ENCODE peak calls at places on chromosomes 2 and 18, in five cellular contexts. One of them, this sample, is unnamed.

GRCh38 chr2:112198780-112199179 is 56.1 kb downstream of the ZC3H8 start:
- DNase-seq in breast epithelium: no peak
- DNase-seq in spleen: no peak
- DNase-seq in IMR-90: no peak
- DNase-seq in esophagus muscularis mucosa: peak; percentile 29
- DNase-seq in this sample: no peak

GRCh38 chr18:49021433-49022129 is 70.8 kb upstream of the SMAD7 start:
- DNase-seq in breast epithelium: peak; percentile 45
- DNase-seq in spleen: peak; percentile 83
- DNase-seq in IMR-90: peak; percentile 33
- DNase-seq in esophagus muscularis mucosa: no peak
- DNase-seq in this sample: no peak

GRCh38 chr2:54906711-54907110 is 143.5 kb downstream of the RTN4 start:
- DNase-seq in breast epithelium: no peak
- DNase-seq in spleen: no peak
- DNase-seq in IMR-90: no peak
- DNase-seq in esophagus muscularis mucosa: peak; percentile 62
- DNase-seq in this sample: no peak

GRCh38 chr2:187912956-187913355 is 358.7 kb upstream of the TFPI start:
- DNase-seq in breast epithelium: no peak
- DNase-seq in spleen: no peak
- DNase-seq in IMR-90: no peak
- DNase-seq in esophagus muscularis mucosa: no peak
- DNase-seq in this sample: no peak

GRCh38 chr2:181891966-181892794 is 650 bp downstream of the ITPRID2 start:
- DNase-seq in breast epithelium: peak; percentile 46
- DNase-seq in spleen: peak; percentile 96
- DNase-seq in IMR-90: peak; percentile 55
- DNase-seq in esophagus muscularis mucosa: no peak
- DNase-seq in this sample: peak; percentile 24

GRCh38 chr2:212005077-212005671 is 533.4 kb downstream of the ERBB4 start:
- DNase-seq in breast epithelium: no peak
- DNase-seq in spleen: no peak
- DNase-seq in IMR-90: peak; percentile 33
- DNase-seq in esophagus muscularis mucosa: no peak
- DNase-seq in this sample: no peak

GRCh38 chr18:69889009-69889408 is 58.7 kb downstream of the CD226 start:
- DNase-seq in breast epithelium: no peak
- DNase-seq in spleen: no peak
- DNase-seq in IMR-90: no peak
- DNase-seq in esophagus muscularis mucosa: no peak
- DNase-seq in this sample: no peak

GRCh38 chr2:3280683-3281520 is 96.7 kb downstream of the EIPR1 start:
- DNase-seq in breast epithelium: no peak
- DNase-seq in spleen: peak; percentile 51
- DNase-seq in IMR-90: no peak
- DNase-seq in esophagus muscularis mucosa: no peak
- DNase-seq in this sample: no peak

GRCh38 chr2:140504596-140504995 is 1626.2 kb downstream of the LRP1B start:
- DNase-seq in breast epithelium: no peak
- DNase-seq in spleen: no peak
- DNase-seq in IMR-90: no peak
- DNase-seq in esophagus muscularis mucosa: no peak
- DNase-seq in this sample: no peak

GRCh38 chr2:62441421-62441820 is 64.6 kb downstream of the TMEM17 start:
- DNase-seq in breast epithelium: no peak
- DNase-seq in spleen: no peak
- DNase-seq in IMR-90: no peak
- DNase-seq in esophagus muscularis mucosa: no peak
- DNase-seq in this sample: no peak

GRCh38 chr2:119701352-119701751 is 22.4 kb downstream of the TMEM177 start:
- DNase-seq in breast epithelium: no peak
- DNase-seq in spleen: no peak
- DNase-seq in IMR-90: no peak
- DNase-seq in esophagus muscularis mucosa: no peak
- DNase-seq in this sample: no peak

GRCh38 chr2:69237070-69237670 is 149.9 kb downstream of the GFPT1 start:
- DNase-seq in breast epithelium: no peak
- DNase-seq in spleen: no peak
- DNase-seq in IMR-90: no peak
- DNase-seq in esophagus muscularis mucosa: no peak
- DNase-seq in this sample: no peak

GRCh38 chr2:108623616-108624015 is 89.3 kb downstream of the LIMS1 start:
- DNase-seq in breast epithelium: no peak
- DNase-seq in spleen: no peak
- DNase-seq in IMR-90: peak; percentile 61
- DNase-seq in esophagus muscularis mucosa: no peak
- DNase-seq in this sample: no peak

GRCh38 chr18:37161491-37161890 is 332.6 kb downstream of the KIAA1328 start:
- DNase-seq in breast epithelium: no peak
- DNase-seq in spleen: no peak
- DNase-seq in IMR-90: no peak
- DNase-seq in esophagus muscularis mucosa: no peak
- DNase-seq in this sample: no peak

GRCh38 chr2:98471402-98472131 is 26.9 kb downstream of the INPP4A start:
- DNase-seq in breast epithelium: no peak
- DNase-seq in spleen: no peak
- DNase-seq in IMR-90: no peak
- DNase-seq in esophagus muscularis mucosa: no peak
- DNase-seq in this sample: no peak

GRCh38 chr2:40451926-40452605 is at the start of gene SLC8A1:
- DNase-seq in breast epithelium: no peak
- DNase-seq in spleen: peak; percentile 85
- DNase-seq in IMR-90: peak; percentile 49
- DNase-seq in esophagus muscularis mucosa: no peak
- DNase-seq in this sample: no peak

GRCh38 chr2:229137623-229138022 is 133.5 kb downstream of the PID1 start:
- DNase-seq in breast epithelium: no peak
- DNase-seq in spleen: no peak
- DNase-seq in IMR-90: no peak
- DNase-seq in esophagus muscularis mucosa: no peak
- DNase-seq in this sample: no peak

GRCh38 chr2:72004976-72005375 is 142.7 kb downstream of the CYP26B1 start:
- DNase-seq in breast epithelium: no peak
- DNase-seq in spleen: no peak
- DNase-seq in IMR-90: no peak
- DNase-seq in esophagus muscularis mucosa: peak; percentile 66
- DNase-seq in this sample: no peak

GRCh38 chr2:224909885-224910517 is 132.3 kb downstream of the DOCK10 start:
- DNase-seq in breast epithelium: peak; percentile 90
- DNase-seq in spleen: no peak
- DNase-seq in IMR-90: peak; percentile 73
- DNase-seq in esophagus muscularis mucosa: no peak
- DNase-seq in this sample: peak; percentile 62

DNA sequence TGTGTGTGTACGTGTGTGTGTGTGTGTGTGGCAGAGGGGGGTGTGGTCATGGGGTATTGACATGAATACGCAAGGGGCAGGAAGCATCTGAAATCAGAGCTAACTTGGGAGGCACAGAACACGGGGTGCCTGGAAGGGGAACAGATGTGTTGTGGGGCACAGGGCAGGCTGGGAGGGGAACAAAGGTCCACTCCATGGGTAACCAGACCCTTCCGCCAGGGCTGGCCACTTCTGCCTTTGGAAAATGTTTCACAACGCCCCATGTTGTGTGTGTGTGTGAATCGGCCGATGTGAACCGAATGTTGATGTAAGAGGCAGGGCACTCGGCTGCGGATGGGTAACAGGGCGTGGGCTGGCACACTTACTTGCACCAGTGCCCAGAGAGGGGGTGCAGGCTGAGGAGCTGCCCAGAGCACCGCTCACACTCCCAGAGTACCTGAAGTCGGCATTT is at the start of gene SLC11A1:
- DNase-seq in breast epithelium: no peak
- DNase-seq in spleen: peak; percentile 93
- DNase-seq in IMR-90: no peak
- DNase-seq in esophagus muscularis mucosa: no peak
- DNase-seq in this sample: no peak
- TF ChIP-seq POLR2A in breast epithelium: no peak
- TF ChIP-seq POLR2A in spleen: no peak
- TF ChIP-seq POLR2A in IMR-90: no peak
- TF ChIP-seq POLR2A in esophagus muscularis mucosa: peak; percentile 8
- TF ChIP-seq POLR2A in this sample: peak; percentile 26

GRCh38 chr2:1494257-1494656 is 81.0 kb downstream of the TPO start:
- DNase-seq in breast epithelium: no peak
- DNase-seq in spleen: peak; percentile 66
- DNase-seq in IMR-90: no peak
- DNase-seq in esophagus muscularis mucosa: no peak
- DNase-seq in this sample: no peak
- TF ChIP-seq POLR2A in breast epithelium: no peak
- TF ChIP-seq POLR2A in spleen: no peak
- TF ChIP-seq POLR2A in IMR-90: no peak
- TF ChIP-seq POLR2A in esophagus muscularis mucosa: no peak
- TF ChIP-seq POLR2A in this sample: no peak

GRCh38 chr18:79897940-79898625 is 53.4 kb downstream of the SLC66A2 start:
- DNase-seq in breast epithelium: no peak
- DNase-seq in spleen: peak; percentile 47
- DNase-seq in IMR-90: no peak
- DNase-seq in esophagus muscularis mucosa: no peak
- DNase-seq in this sample: no peak
- TF ChIP-seq POLR2A in breast epithelium: no peak
- TF ChIP-seq POLR2A in spleen: no peak
- TF ChIP-seq POLR2A in IMR-90: no peak
- TF ChIP-seq POLR2A in esophagus muscularis mucosa: no peak
- TF ChIP-seq POLR2A in this sample: no peak

GRCh38 chr2:25274868-25275574 is 66.7 kb downstream of the DNMT3A start:
- DNase-seq in breast epithelium: no peak
- DNase-seq in spleen: no peak
- DNase-seq in IMR-90: peak; percentile 52
- DNase-seq in esophagus muscularis mucosa: no peak
- DNase-seq in this sample: no peak

GRCh38 chr2:25273985-25274550 is 67.7 kb downstream of the DNMT3A start:
- DNase-seq in breast epithelium: no peak
- DNase-seq in spleen: no peak
- DNase-seq in IMR-90: no peak
- DNase-seq in esophagus muscularis mucosa: no peak
- DNase-seq in this sample: no peak

GRCh38 chr2:25279091-25279651 is 62.6 kb downstream of the DNMT3A start:
- DNase-seq in breast epithelium: peak; percentile 85
- DNase-seq in spleen: peak; percentile 91
- DNase-seq in IMR-90: no peak
- DNase-seq in esophagus muscularis mucosa: peak; percentile 96
- DNase-seq in this sample: peak; percentile 61

GRCh38 chr2:25275575-25275965 is 66.2 kb downstream of the DNMT3A start:
- DNase-seq in breast epithelium: no peak
- DNase-seq in spleen: no peak
- DNase-seq in IMR-90: no peak
- DNase-seq in esophagus muscularis mucosa: no peak
- DNase-seq in this sample: no peak

DNA sequence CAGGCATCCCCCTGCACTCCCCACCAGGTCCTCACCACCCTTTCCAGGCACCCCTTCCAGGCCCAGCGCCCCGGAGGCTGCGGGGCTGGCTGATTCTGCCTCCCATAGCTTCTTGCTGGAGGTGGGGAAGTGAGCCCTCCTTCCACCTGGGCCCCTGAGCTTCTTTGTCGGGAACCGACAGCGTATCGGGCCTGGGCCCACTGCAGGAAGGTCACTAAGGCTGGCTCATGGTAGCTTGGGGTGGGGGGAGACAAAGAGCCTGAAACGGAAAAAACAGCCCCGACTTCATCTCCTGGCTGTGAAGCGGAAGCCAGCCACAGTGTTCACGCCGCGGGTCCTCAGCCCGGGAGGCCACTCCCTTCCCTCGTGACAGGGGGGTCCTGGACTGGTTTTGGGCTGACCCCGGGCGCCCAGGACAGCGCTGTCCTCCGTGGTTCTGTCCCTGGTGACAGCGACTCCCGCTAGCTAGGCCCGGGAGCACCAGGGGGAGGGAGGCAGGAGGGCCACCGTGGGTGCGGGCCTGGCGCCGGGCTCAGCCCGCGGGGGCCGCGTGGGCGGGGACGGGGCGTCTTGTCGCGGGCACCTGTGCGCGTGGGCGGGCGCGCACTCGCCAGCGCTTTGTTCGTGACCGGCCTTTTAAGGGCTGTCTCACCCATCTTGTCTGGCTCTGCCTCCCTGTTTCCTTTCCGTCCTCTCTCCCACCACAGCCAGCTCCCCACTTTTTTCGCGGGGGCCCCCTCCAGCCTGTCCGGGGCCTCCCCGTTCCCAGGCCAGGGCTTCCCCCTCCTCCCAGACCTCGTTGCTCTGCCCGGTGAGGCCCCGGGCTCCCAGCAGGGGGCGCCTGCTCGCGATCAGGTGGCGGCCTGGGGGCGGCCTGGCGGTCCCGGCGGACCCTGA is 64.9 kb downstream of the DNMT3A start:
- DNase-seq in breast epithelium: peak; percentile 61
- DNase-seq in spleen: peak; percentile 94
- DNase-seq in IMR-90: no peak
- DNase-seq in esophagus muscularis mucosa: no peak
- DNase-seq in this sample: peak; percentile 43
- TF ChIP-seq POLR2A in breast epithelium: no peak
- TF ChIP-seq POLR2A in spleen: no peak
- TF ChIP-seq POLR2A in IMR-90: no peak
- TF ChIP-seq POLR2A in esophagus muscularis mucosa: no peak
- TF ChIP-seq POLR2A in this sample: no peak

GRCh38 chr2:219177594-219178376 is at the start of gene RETREG2:
- DNase-seq in breast epithelium: peak; percentile 75
- DNase-seq in spleen: peak; percentile 95
- DNase-seq in IMR-90: peak; percentile 89
- DNase-seq in esophagus muscularis mucosa: peak; percentile 99
- DNase-seq in this sample: peak; percentile 68
- TF ChIP-seq POLR2A in breast epithelium: peak; percentile 98
- TF ChIP-seq POLR2A in spleen: peak; percentile 97
- TF ChIP-seq POLR2A in IMR-90: peak; percentile 89
- TF ChIP-seq POLR2A in esophagus muscularis mucosa: peak; percentile 98
- TF ChIP-seq POLR2A in this sample: peak; percentile 99

DNA sequence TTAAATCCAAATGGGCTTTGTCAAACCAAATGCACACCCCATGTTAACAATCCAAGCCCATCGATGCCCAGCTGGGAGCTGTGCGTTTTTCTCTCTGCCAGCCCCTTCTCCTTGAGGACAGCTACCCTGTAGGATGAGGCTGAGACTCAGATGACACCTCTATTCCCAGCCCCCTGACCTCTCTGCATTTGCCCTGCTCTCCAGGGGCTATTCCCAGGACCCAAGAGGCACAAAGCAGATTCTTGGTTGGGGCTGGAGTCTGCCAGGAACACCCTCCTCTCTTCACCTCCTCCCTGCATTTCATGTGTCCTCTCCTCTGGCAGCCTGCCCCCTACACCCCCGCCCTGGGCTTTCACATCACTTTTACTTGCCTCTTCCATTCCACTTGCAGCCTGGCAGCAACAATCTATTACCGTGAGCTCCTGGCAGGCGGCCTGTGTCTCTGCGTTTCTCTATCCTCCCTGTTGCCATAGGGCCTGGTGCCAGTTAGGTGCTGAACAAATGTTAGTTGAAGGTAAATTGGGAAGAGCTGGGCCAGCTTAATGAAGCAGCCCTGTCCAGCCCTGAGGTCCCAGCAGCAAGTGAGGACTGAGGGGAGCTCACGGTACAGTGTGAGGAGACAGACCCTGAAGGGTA is 51.8 kb downstream of the ADD2 start:
- DNase-seq in breast epithelium: no peak
- DNase-seq in spleen: no peak
- DNase-seq in IMR-90: no peak
- DNase-seq in esophagus muscularis mucosa: peak; percentile 81
- DNase-seq in this sample: no peak
- TF ChIP-seq POLR2A in breast epithelium: no peak
- TF ChIP-seq POLR2A in spleen: no peak
- TF ChIP-seq POLR2A in IMR-90: no peak
- TF ChIP-seq POLR2A in esophagus muscularis mucosa: no peak
- TF ChIP-seq POLR2A in this sample: no peak

This sample was measured in tibial nerve.